ENCODE peak calls at places on chromosomes 2 and 18, in six cellular contexts. One of them, this sample, is unnamed.

GRCh38 chr2:68438455-68439303 is 28.4 kb downstream of the FBXO48 start:
- DNase-seq in fibroblast of mammary gland: no peak
- DNase-seq in chondrocyte: no peak
- DNase-seq in mesothelial cell of epicardium: no peak
- DNase-seq in endothelial cell: no peak
- DNase-seq in psoas muscle: no peak
- DNase-seq in this sample: peak

GRCh38 chr2:117536139-117536538 is 278.4 kb upstream of the DDX18 start:
- DNase-seq in mesothelial cell of epicardium: no peak
- DNase-seq in chondrocyte: no peak
- DNase-seq in endothelial cell: peak
- DNase-seq in psoas muscle: no peak
- DNase-seq in fibroblast of mammary gland: no peak
- DNase-seq in this sample: no peak

GRCh38 chr18:3118195-3119010 is 101.4 kb downstream of the MYOM1 start:
- DNase-seq in mesothelial cell of epicardium: no peak
- DNase-seq in endothelial cell: no peak
- DNase-seq in psoas muscle: no peak
- DNase-seq in fibroblast of mammary gland: no peak
- DNase-seq in chondrocyte: no peak
- DNase-seq in this sample: no peak

GRCh38 chr2:1581965-1582625 is 162.2 kb downstream of the PXDN start:
- DNase-seq in endothelial cell: no peak
- DNase-seq in chondrocyte: no peak
- DNase-seq in mesothelial cell of epicardium: no peak
- DNase-seq in psoas muscle: peak
- DNase-seq in fibroblast of mammary gland: peak
- DNase-seq in this sample: no peak

GRCh38 chr2:75500633-75501032 is 60.1 kb downstream of the EVA1A start:
- DNase-seq in mesothelial cell of epicardium: no peak
- DNase-seq in endothelial cell: no peak
- DNase-seq in psoas muscle: no peak
- DNase-seq in chondrocyte: no peak
- DNase-seq in fibroblast of mammary gland: peak
- DNase-seq in this sample: no peak

GRCh38 chr2:137912358-137912757 is 51.9 kb upstream of the HNMT start:
- DNase-seq in mesothelial cell of epicardium: no peak
- DNase-seq in endothelial cell: no peak
- DNase-seq in chondrocyte: no peak
- DNase-seq in fibroblast of mammary gland: no peak
- DNase-seq in psoas muscle: no peak
- DNase-seq in this sample: no peak

GRCh38 chr2:59249441-59250330 is 1008.6 kb upstream of the FANCL start:
- DNase-seq in mesothelial cell of epicardium: no peak
- DNase-seq in chondrocyte: no peak
- DNase-seq in fibroblast of mammary gland: no peak
- DNase-seq in endothelial cell: no peak
- DNase-seq in psoas muscle: no peak
- DNase-seq in this sample: no peak

GRCh38 chr18:63183263-63183662 is 136.3 kb downstream of the BCL2 start:
- DNase-seq in mesothelial cell of epicardium: no peak
- DNase-seq in psoas muscle: no peak
- DNase-seq in chondrocyte: no peak
- DNase-seq in fibroblast of mammary gland: no peak
- DNase-seq in endothelial cell: no peak
- DNase-seq in this sample: no peak

GRCh38 chr2:197234792-197235191 is 75.8 kb downstream of the ANKRD44 start:
- DNase-seq in fibroblast of mammary gland: no peak
- DNase-seq in chondrocyte: no peak
- DNase-seq in mesothelial cell of epicardium: no peak
- DNase-seq in endothelial cell: no peak
- DNase-seq in psoas muscle: no peak
- DNase-seq in this sample: no peak

GRCh38 chr2:168978461-168978861 is 52.7 kb downstream of the ABCB11 start:
- DNase-seq in fibroblast of mammary gland: no peak
- DNase-seq in psoas muscle: peak
- DNase-seq in endothelial cell: no peak
- DNase-seq in chondrocyte: no peak
- DNase-seq in mesothelial cell of epicardium: no peak
- DNase-seq in this sample: no peak

GRCh38 chr2:176096243-176096985 is 3.2 kb upstream of the HOXD12 start:
- DNase-seq in chondrocyte: no peak
- DNase-seq in fibroblast of mammary gland: no peak
- DNase-seq in mesothelial cell of epicardium: no peak
- DNase-seq in endothelial cell: no peak
- DNase-seq in psoas muscle: no peak
- DNase-seq in this sample: no peak

GRCh38 chr2:229712125-229712524 is 2.2 kb downstream of the DNER start:
- DNase-seq in psoas muscle: no peak
- DNase-seq in fibroblast of mammary gland: peak
- DNase-seq in chondrocyte: no peak
- DNase-seq in endothelial cell: no peak
- DNase-seq in mesothelial cell of epicardium: no peak
- DNase-seq in this sample: no peak

GRCh38 chr2:158253170-158253569 is 151.5 kb downstream of the UPP2 start:
- DNase-seq in psoas muscle: no peak
- DNase-seq in chondrocyte: no peak
- DNase-seq in mesothelial cell of epicardium: no peak
- DNase-seq in fibroblast of mammary gland: no peak
- DNase-seq in endothelial cell: no peak
- DNase-seq in this sample: no peak

GRCh38 chr18:25353080-25353479 is 1.1 kb upstream of the ZNF521 start:
- DNase-seq in chondrocyte: no peak
- DNase-seq in endothelial cell: no peak
- DNase-seq in fibroblast of mammary gland: no peak
- DNase-seq in psoas muscle: no peak
- DNase-seq in mesothelial cell of epicardium: no peak
- DNase-seq in this sample: no peak

GRCh38 chr18:25350561-25351201 is 1.3 kb downstream of the ZNF521 start:
- DNase-seq in psoas muscle: peak
- DNase-seq in endothelial cell: peak
- DNase-seq in mesothelial cell of epicardium: peak
- DNase-seq in fibroblast of mammary gland: peak
- DNase-seq in chondrocyte: no peak
- DNase-seq in this sample: peak

GRCh38 chr18:25351773-25352628 is at the start of gene ZNF521:
- DNase-seq in endothelial cell: peak
- DNase-seq in fibroblast of mammary gland: peak
- DNase-seq in chondrocyte: peak
- DNase-seq in mesothelial cell of epicardium: peak
- DNase-seq in psoas muscle: peak
- DNase-seq in this sample: peak

GRCh38 chr18:25351280-25351772 is 640 bp downstream of the ZNF521 start:
- DNase-seq in fibroblast of mammary gland: no peak
- DNase-seq in endothelial cell: no peak
- DNase-seq in psoas muscle: no peak
- DNase-seq in chondrocyte: no peak
- DNase-seq in mesothelial cell of epicardium: no peak
- DNase-seq in this sample: peak

DNA sequence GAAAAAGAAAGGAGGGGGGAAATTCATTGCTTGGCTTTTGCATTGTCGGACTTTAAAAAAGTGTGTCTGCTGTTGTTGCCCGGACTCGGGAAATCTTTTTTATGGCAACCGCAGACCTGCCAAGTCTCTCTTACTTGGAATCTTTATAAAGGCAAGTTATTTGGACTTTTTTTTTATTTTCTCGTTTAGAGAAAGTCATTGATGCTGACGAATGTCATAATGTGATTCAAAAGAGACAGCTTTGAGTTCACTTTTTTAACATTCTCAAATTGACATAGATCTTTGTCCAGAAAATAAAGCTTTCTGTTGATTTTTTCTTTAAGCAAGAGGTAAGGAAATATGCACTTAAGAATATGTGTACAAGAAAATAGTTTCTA is 651 bp upstream of the ZNF521 start:
- DNase-seq in psoas muscle: no peak
- DNase-seq in fibroblast of mammary gland: no peak
- DNase-seq in endothelial cell: no peak
- DNase-seq in chondrocyte: no peak
- DNase-seq in mesothelial cell of epicardium: no peak
- DNase-seq in this sample: no peak
- TF ChIP-seq CTCF in psoas muscle: no peak
- TF ChIP-seq CTCF in fibroblast of mammary gland: no peak
- TF ChIP-seq CTCF in endothelial cell: peak
- TF ChIP-seq CTCF in chondrocyte: peak
- TF ChIP-seq CTCF in mesothelial cell of epicardium: no peak
- TF ChIP-seq CTCF in this sample: no peak

GRCh38 chr2:47041065-47041464 is 114.0 kb downstream of the STPG4 start:
- DNase-seq in psoas muscle: peak
- DNase-seq in endothelial cell: no peak
- DNase-seq in fibroblast of mammary gland: peak
- DNase-seq in mesothelial cell of epicardium: no peak
- DNase-seq in chondrocyte: no peak
- DNase-seq in this sample: no peak

GRCh38 chr2:47043142-47043890 is 111.8 kb downstream of the STPG4 start:
- DNase-seq in chondrocyte: no peak
- DNase-seq in fibroblast of mammary gland: peak
- DNase-seq in mesothelial cell of epicardium: no peak
- DNase-seq in psoas muscle: peak
- DNase-seq in endothelial cell: peak
- DNase-seq in this sample: no peak

GRCh38 chr2:47046271-47046670 is 108.8 kb downstream of the STPG4 start:
- DNase-seq in fibroblast of mammary gland: no peak
- DNase-seq in psoas muscle: no peak
- DNase-seq in mesothelial cell of epicardium: no peak
- DNase-seq in chondrocyte: no peak
- DNase-seq in endothelial cell: no peak
- DNase-seq in this sample: no peak

GRCh38 chr2:47041891-47042684 is 113.0 kb downstream of the STPG4 start:
- DNase-seq in chondrocyte: no peak
- DNase-seq in psoas muscle: no peak
- DNase-seq in fibroblast of mammary gland: no peak
- DNase-seq in mesothelial cell of epicardium: no peak
- DNase-seq in endothelial cell: no peak
- DNase-seq in this sample: no peak

DNA sequence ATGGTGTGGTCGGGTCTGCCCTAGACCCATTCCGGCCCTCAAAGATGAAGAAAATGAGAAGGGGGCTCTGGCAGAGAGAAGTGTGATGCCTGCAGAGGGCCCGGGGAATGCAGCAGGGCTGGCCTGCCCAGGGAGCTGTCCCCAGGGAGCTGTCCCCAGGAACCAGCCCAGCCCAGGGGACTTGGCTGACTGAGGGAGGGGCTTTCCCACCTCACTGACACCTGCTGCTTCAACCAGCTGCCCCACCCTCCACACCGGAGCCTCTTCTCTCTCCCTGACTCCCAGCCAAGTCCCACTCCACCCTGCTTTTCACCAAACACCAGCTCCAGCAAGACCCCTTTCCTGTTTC is 111.2 kb downstream of the STPG4 start:
- DNase-seq in chondrocyte: no peak
- DNase-seq in fibroblast of mammary gland: no peak
- DNase-seq in mesothelial cell of epicardium: no peak
- DNase-seq in endothelial cell: no peak
- DNase-seq in psoas muscle: no peak
- DNase-seq in this sample: no peak
- TF ChIP-seq CTCF in chondrocyte: no peak
- TF ChIP-seq CTCF in fibroblast of mammary gland: no peak
- TF ChIP-seq CTCF in mesothelial cell of epicardium: no peak
- TF ChIP-seq CTCF in endothelial cell: no peak
- TF ChIP-seq CTCF in psoas muscle: no peak
- TF ChIP-seq CTCF in this sample: no peak

DNA sequence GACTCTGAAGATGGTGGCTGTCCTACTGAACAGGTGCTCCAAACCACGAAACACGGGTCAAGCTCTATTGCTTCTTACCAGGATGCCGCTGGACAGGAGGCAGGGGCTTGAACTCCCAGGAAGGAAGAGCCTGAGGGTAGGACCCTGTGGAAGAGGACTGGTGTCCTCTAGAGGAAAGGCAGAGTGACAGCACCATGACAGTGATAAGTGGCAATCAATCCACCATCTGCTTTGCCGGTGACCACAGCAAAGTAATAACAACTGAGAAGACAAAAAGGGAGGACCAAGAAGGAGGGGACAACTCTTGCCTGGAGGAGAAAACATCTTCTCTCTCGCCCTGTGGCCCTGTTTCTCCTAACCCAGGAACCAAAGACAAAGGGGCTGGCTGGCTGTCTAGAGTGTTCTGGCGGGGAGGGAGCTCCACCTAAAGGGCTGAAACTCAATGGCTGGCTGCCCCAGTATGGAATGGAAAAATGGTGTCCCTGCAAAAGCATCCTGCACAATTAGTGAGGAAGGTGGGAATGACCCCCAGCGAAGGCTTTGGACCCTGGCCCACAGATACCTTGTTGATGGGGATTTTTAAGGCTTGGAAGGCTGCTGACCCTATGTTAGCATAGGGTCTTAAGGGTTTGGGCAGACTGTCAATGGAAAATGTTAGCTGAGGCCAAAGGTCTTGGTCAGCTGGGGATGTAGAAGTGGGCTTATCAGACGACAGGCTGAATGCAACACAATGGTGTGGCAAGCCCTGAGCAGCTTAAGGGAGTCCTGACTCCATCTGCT is 35.4 kb downstream of the PROC start:
- DNase-seq in fibroblast of mammary gland: peak
- DNase-seq in mesothelial cell of epicardium: no peak
- DNase-seq in endothelial cell: no peak
- DNase-seq in psoas muscle: no peak
- DNase-seq in chondrocyte: no peak
- DNase-seq in this sample: no peak
- TF ChIP-seq CTCF in fibroblast of mammary gland: peak
- TF ChIP-seq CTCF in mesothelial cell of epicardium: no peak
- TF ChIP-seq CTCF in endothelial cell: no peak
- TF ChIP-seq CTCF in psoas muscle: peak
- TF ChIP-seq CTCF in chondrocyte: peak
- TF ChIP-seq CTCF in this sample: no peak

GRCh38 chr2:207480521-207481034 is 49.2 kb upstream of the CREB1 start:
- DNase-seq in mesothelial cell of epicardium: no peak
- DNase-seq in endothelial cell: no peak
- DNase-seq in fibroblast of mammary gland: no peak
- DNase-seq in chondrocyte: no peak
- DNase-seq in psoas muscle: no peak
- DNase-seq in this sample: no peak
- TF ChIP-seq CTCF in mesothelial cell of epicardium: no peak
- TF ChIP-seq CTCF in endothelial cell: no peak
- TF ChIP-seq CTCF in fibroblast of mammary gland: no peak
- TF ChIP-seq CTCF in chondrocyte: no peak
- TF ChIP-seq CTCF in psoas muscle: no peak
- TF ChIP-seq CTCF in this sample: no peak

GRCh38 chr2:106572541-106573148 is 85.5 kb downstream of the CD8B2 start:
- DNase-seq in mesothelial cell of epicardium: no peak
- DNase-seq in endothelial cell: peak
- DNase-seq in chondrocyte: no peak
- DNase-seq in psoas muscle: no peak
- DNase-seq in fibroblast of mammary gland: peak
- DNase-seq in this sample: no peak
- TF ChIP-seq CTCF in mesothelial cell of epicardium: peak
- TF ChIP-seq CTCF in endothelial cell: peak
- TF ChIP-seq CTCF in chondrocyte: peak
- TF ChIP-seq CTCF in psoas muscle: peak
- TF ChIP-seq CTCF in fibroblast of mammary gland: peak
- TF ChIP-seq CTCF in this sample: peak

DNA sequence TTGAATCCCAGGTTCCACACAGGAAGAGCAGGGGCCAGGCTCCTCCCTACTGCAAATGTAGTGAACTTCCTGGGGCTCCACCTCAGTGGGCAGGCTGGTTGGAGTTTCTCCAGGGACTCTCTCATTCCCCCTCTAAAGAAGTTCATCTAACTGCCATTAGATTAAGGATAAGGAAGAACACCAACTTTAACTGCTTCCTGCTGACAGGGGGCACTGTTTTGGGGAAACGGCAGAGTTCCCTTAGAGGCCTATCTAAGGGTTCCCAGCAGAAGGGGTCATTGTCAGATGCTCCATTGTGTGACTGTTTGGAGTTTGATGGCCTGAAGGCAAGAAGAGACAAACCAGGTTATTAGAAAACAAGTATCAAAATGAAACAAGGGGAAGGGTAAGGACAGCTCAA is 2159.7 kb upstream of the PIK3C3 start:
- DNase-seq in psoas muscle: no peak
- DNase-seq in endothelial cell: no peak
- DNase-seq in chondrocyte: no peak
- DNase-seq in fibroblast of mammary gland: no peak
- DNase-seq in mesothelial cell of epicardium: no peak
- DNase-seq in this sample: no peak
- TF ChIP-seq CTCF in psoas muscle: no peak
- TF ChIP-seq CTCF in endothelial cell: no peak
- TF ChIP-seq CTCF in chondrocyte: no peak
- TF ChIP-seq CTCF in fibroblast of mammary gland: peak
- TF ChIP-seq CTCF in mesothelial cell of epicardium: no peak
- TF ChIP-seq CTCF in this sample: no peak

This sample was measured in GM13976.